ENCODE peak calls at places on chromosomes 13 and 19, in five cellular contexts. N, Q, U, I and Z are unnamed samples.

GRCh38 chr19:45235485-45235884 is 9.7 kb downstream of the EXOC3L2 start:
- DNase-seq in N (no peak), Q (no peak), U (no peak), I (no peak), Z (no peak)

GRCh38 chr19:5436101-5436947 is 18.9 kb upstream of the ZNRF4 start:
- DNase-seq in N (no peak), Q (peak), U (no peak), I (no peak), Z (no peak)

GRCh38 chr19:53571339-53571738 is 33.4 kb downstream of the ZNF331 start:
- DNase-seq in N (no peak), Q (no peak), U (no peak), I (no peak), Z (no peak)

GRCh38 chr13:40776681-40777165 is 5.7 kb upstream of the MRPS31 start:
- DNase-seq in N (no peak), Q (no peak), U (peak), I (no peak), Z (no peak)

GRCh38 chr13:114067381-114067885 is 65.0 kb downstream of the RASA3 start:
- DNase-seq in N (no peak), Q (no peak), U (no peak), I (peak), Z (no peak)

GRCh38 chr19:18912933-18913332 is 6.3 kb downstream of the COPE start:
- DNase-seq in N (no peak), Q (no peak), U (no peak), I (no peak), Z (no peak)

GRCh38 chr13:72304121-72304745 is 423.2 kb downstream of the MZT1 start:
- DNase-seq in N (no peak), Q (no peak), U (no peak), I (no peak), Z (no peak)

GRCh38 chr13:37984357-37984756 is 114.8 kb upstream of the TRPC4 start:
- DNase-seq in N (no peak), Q (no peak), U (no peak), I (no peak), Z (no peak)

GRCh38 chr13:33629610-33630009 is 188.3 kb upstream of the RFC3 start:
- DNase-seq in N (no peak), Q (no peak), U (no peak), I (no peak), Z (no peak)

GRCh38 chr19:33662391-33662790 is 40.6 kb downstream of the CHST8 start:
- DNase-seq in N (no peak), Q (no peak), U (no peak), I (no peak), Z (no peak)

GRCh38 chr19:13163609-13164364 is 13.6 kb downstream of the IER2 start:
- DNase-seq in N (no peak), Q (peak), U (no peak), I (peak), Z (peak)

GRCh38 chr19:1511318-1511988 is 1.4 kb downstream of the ADAMTSL5 start:
- DNase-seq in N (no peak), Q (no peak), U (no peak), I (no peak), Z (no peak)

GRCh38 chr13:97141564-97142005 is 80.5 kb upstream of the MBNL2 start:
- DNase-seq in N (peak), Q (peak), U (no peak), I (no peak), Z (peak)

GRCh38 chr19:2476451-2477140 is 669 bp downstream of the GADD45B start:
- DNase-seq in N (no peak), Q (no peak), U (peak), I (peak), Z (no peak)

GRCh38 chr13:110347535-110348308 is 40.6 kb downstream of the COL4A2 start:
- DNase-seq in N (peak), Q (peak), U (no peak), I (peak), Z (peak)

GRCh38 chr19:1791879-1792278 is 20.2 kb downstream of the ATP8B3 start:
- DNase-seq in N (no peak), Q (no peak), U (no peak), I (no peak), Z (no peak)

GRCh38 chr19:3284759-3285646 is 60.5 kb downstream of the CELF5 start:
- DNase-seq in N (no peak), Q (no peak), U (no peak), I (no peak), Z (no peak)

GRCh38 chr13:52651880-52652169 is 811 bp upstream of the SUGT1 start:
- DNase-seq in N (peak), Q (no peak), U (no peak), I (no peak), Z (peak)

GRCh38 chr13:22187329-22187728 is 516.5 kb downstream of the FGF9 start:
- DNase-seq in N (no peak), Q (no peak), U (no peak), I (no peak), Z (no peak)